ENCODE peak calls at places on chromosome 10, in six cellular contexts. V is OCI-LY7; J is esophagus squamous epithelium; G is CD8-positive, alpha-beta T cell; M is dorsolateral prefrontal cortex; I is lung. B is an unnamed sample.

GRCh38 chr10:29955308-29955935 is 104.0 kb downstream of the JCAD start:
- DNase-seq in V (no peak), J (no peak), G (no peak), M (no peak), I (no peak), B (peak)

GRCh38 chr10:29926649-29927048 is 132.7 kb downstream of the JCAD start:
- DNase-seq in V (no peak), J (no peak), G (no peak), M (no peak), I (no peak), B (peak)

GRCh38 chr10:103273026-103273425 is 3.9 kb upstream of the INA start:
- DNase-seq in V (no peak), J (no peak), G (no peak), M (peak), I (peak), B (peak)

GRCh38 chr10:58781873-58782488 is 269.3 kb downstream of the BICC1 start:
- DNase-seq in V (peak), J (no peak), G (no peak), M (no peak), I (no peak), B (peak)

GRCh38 chr10:123160311-123160980 is 6.2 kb downstream of the BUB3 start:
- DNase-seq in V (peak), J (no peak), G (no peak), M (no peak), I (no peak), B (no peak)

GRCh38 chr10:103849880-103850571 is 5.3 kb downstream of the SH3PXD2A start:
- DNase-seq in V (no peak), J (no peak), G (no peak), M (no peak), I (no peak), B (peak)

GRCh38 chr10:132571565-132572544 is 34.3 kb downstream of the INPP5A start:
- DNase-seq in V (peak), J (no peak), G (peak), M (peak), I (peak), B (peak)

GRCh38 chr10:76114556-76114955 is 683.1 kb downstream of the LRMDA start:
- DNase-seq in V (no peak), J (no peak), G (no peak), M (no peak), I (no peak), B (no peak)

GRCh38 chr10:1938317-1938716 is 201.0 kb upstream of the ADARB2 start:
- DNase-seq in V (no peak), J (no peak), G (peak), M (no peak), I (no peak), B (no peak)

GRCh38 chr10:77555591-77556212 is 81.9 kb downstream of the KCNMA1 start:
- DNase-seq in V (no peak), J (no peak), G (no peak), M (no peak), I (no peak), B (peak)

GRCh38 chr10:73865459-73866442 is 8.6 kb downstream of the CAMK2G start:
- DNase-seq in V (peak), J (peak), G (peak), M (no peak), I (peak), B (no peak)

GRCh38 chr10:84097787-84098353 is 41.4 kb upstream of the GHITM start:
- DNase-seq in V (peak), J (no peak), G (no peak), M (no peak), I (no peak), B (peak)

GRCh38 chr10:29496341-29497162 is 138.2 kb downstream of the SVIL start:
- DNase-seq in V (peak), J (no peak), G (peak), M (peak), I (peak), B (peak)

GRCh38 chr10:97643586-97643985 is 3.1 kb downstream of the PI4K2A start:
- DNase-seq in V (no peak), J (no peak), G (no peak), M (no peak), I (no peak), B (no peak)

GRCh38 chr10:62681211-62681940 is 123.1 kb upstream of the ADO start:
- DNase-seq in V (peak), J (no peak), G (peak), M (no peak), I (no peak), B (no peak)

GRCh38 chr10:63456437-63457210 is 9.2 kb downstream of the JMJD1C start:
- DNase-seq in V (no peak), J (no peak), G (no peak), M (no peak), I (no peak), B (peak)

GRCh38 chr10:69876931-69877330 is 75.2 kb downstream of the COL13A1 start:
- DNase-seq in V (no peak), J (no peak), G (no peak), M (no peak), I (no peak), B (no peak)

GRCh38 chr10:79238606-79239005 is 108.7 kb upstream of the PPIF start:
- DNase-seq in V (no peak), J (no peak), G (no peak), M (no peak), I (no peak), B (peak)

GRCh38 chr10:128393546-128393945 is 267.3 kb upstream of the MKI67 start:
- DNase-seq in V (no peak), J (no peak), G (no peak), M (no peak), I (no peak), B (no peak)

GRCh38 chr10:17033529-17034250 is 95.9 kb downstream of the CUBN start:
- DNase-seq in V (no peak), J (no peak), G (no peak), M (no peak), I (no peak), B (no peak)

GRCh38 chr10:99430116-99430450 is 341 bp downstream of the GOT1 start:
- DNase-seq in V (peak), J (no peak), G (no peak), M (no peak), I (no peak), B (peak)

GRCh38 chr10:37865957-37866671 is 8.7 kb upstream of the ZNF248 start:
- DNase-seq in V (peak), J (no peak), G (no peak), M (no peak), I (no peak), B (no peak)

GRCh38 chr10:58173391-58173790 is 94.3 kb downstream of the IPMK start:
- DNase-seq in V (no peak), J (no peak), G (no peak), M (no peak), I (no peak), B (no peak)

GRCh38 chr10:70584941-70585544 is 17.5 kb downstream of the PRF1 start:
- DNase-seq in V (peak), J (no peak), G (no peak), M (no peak), I (peak), B (peak)

GRCh38 chr10:77774940-77775391 is 137.4 kb upstream of the KCNMA1 start:
- DNase-seq in V (no peak), J (no peak), G (no peak), M (no peak), I (no peak), B (peak)

GRCh38 chr10:89216056-89216455 is 8.9 kb upstream of the CH25H start:
- DNase-seq in V (no peak), J (no peak), G (no peak), M (no peak), I (no peak), B (no peak)

GRCh38 chr10:91551856-91552255 is 81.0 kb downstream of the PPP1R3C start:
- DNase-seq in V (no peak), J (no peak), G (no peak), M (no peak), I (no peak), B (peak)

GRCh38 chr10:118971876-118972275 is 57.6 kb upstream of the NANOS1 start:
- DNase-seq in V (no peak), J (no peak), G (no peak), M (no peak), I (no peak), B (no peak)

GRCh38 chr10:7606977-7607404 is 59.8 kb downstream of the ITIH5 start:
- DNase-seq in V (no peak), J (no peak), G (no peak), M (no peak), I (no peak), B (no peak)

GRCh38 chr10:80289451-80290287 is at the start of gene MAT1A:
- DNase-seq in V (no peak), J (no peak), G (no peak), M (no peak), I (no peak), B (no peak)

GRCh38 chr10:18097524-18097923 is 42.7 kb upstream of the CACNB2 start:
- DNase-seq in V (no peak), J (no peak), G (no peak), M (no peak), I (no peak), B (peak)

GRCh38 chr10:120423350-120424197 is 33.5 kb upstream of the PLPP4 start:
- DNase-seq in V (peak), J (no peak), G (peak), M (peak), I (no peak), B (peak)

GRCh38 chr10:4527281-4527960 is 298.6 kb upstream of the AKR1E2 start:
- DNase-seq in V (no peak), J (no peak), G (no peak), M (no peak), I (no peak), B (peak)

GRCh38 chr10:20811131-20811530 is 86.0 kb downstream of the NEBL start:
- DNase-seq in V (no peak), J (no peak), G (no peak), M (no peak), I (no peak), B (no peak)

GRCh38 chr10:50990568-50991495 is 83.5 kb upstream of the PRKG1 start:
- DNase-seq in V (no peak), J (no peak), G (no peak), M (no peak), I (peak), B (peak)

DNA sequence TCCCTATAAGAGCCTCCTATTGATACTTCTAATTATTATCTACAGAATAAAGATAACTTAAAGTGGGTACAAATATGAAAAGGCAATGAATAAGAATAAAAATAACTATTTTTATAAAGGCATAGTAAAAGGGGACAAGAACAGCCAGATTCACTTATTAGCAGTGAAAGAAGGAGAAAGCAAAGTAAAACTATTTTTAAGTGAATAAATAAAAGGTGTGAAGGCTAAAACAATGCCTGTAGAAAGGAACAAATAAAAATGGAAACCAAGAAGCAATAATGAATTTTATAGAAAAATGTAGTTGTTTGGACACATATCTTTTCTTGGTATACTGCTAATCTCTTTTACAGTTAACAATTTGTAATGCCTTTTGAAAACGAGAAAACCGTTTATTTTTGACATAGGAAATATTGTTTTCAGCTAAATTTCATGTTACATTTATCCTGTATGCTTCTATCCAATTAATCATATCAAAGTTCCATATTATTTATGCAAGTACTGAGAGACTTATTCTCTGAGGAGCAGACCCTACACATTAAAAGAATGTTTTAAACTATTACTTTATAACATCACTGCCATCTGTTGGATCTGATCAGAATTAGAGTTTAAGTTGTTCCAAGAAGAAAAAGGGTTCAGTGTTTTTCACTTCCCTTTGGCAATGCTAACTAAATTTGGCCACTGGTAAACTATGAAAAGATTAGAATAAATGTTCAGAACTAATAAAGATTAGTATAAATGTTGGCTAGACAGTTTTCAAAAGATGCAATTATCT is 59.1 kb downstream of the ARMC3 start:
- DNase-seq in V (peak), J (no peak), G (no peak), M (no peak), I (no peak), B (peak)
- TF ChIP-seq CTCF in V (peak), J (no peak), G (peak), M (peak), I (peak), B (peak)

GRCh38 chr10:124602121-124602561 is 140.5 kb downstream of the LHPP start:
- DNase-seq in V (no peak), J (no peak), G (no peak), M (no peak), I (no peak), B (no peak)
- H3K4me3 ChIP-seq in V (peak), J (no peak), G (no peak), M (no peak), I (no peak), B (no peak)

DNA sequence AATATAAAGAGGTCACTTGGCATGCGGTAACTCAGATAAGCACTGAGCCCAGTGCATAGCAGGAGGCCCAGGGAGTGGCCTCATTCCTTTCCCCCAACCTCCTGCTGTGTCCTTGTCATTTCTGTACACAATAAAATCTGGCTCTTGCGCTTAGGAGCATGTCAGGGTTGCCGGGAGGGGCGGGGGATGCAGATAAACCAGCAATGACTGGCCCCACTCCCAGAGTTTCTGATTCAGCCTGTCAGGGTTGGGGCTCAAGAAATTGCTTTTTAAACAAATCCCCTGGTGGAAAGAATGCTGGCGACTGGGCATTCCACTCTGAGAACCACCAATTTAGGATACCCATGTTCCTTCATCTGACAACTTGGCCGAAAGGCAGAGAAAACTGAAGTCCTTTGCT is 376.5 kb downstream of the TCERG1L start:
- DNase-seq in V (no peak), J (no peak), G (no peak), M (no peak), I (no peak), B (no peak)
- TF ChIP-seq CTCF in V (no peak), J (no peak), G (no peak), M (no peak), I (no peak), B (no peak)

GRCh38 chr10:13925924-13926435 is 339.2 kb downstream of the PRPF18 start:
- DNase-seq in V (no peak), J (no peak), G (no peak), M (no peak), I (no peak), B (no peak)

GRCh38 chr10:13920465-13920864 is 333.7 kb downstream of the PRPF18 start:
- DNase-seq in V (no peak), J (no peak), G (no peak), M (no peak), I (no peak), B (no peak)

GRCh38 chr10:13921941-13922340 is 335.2 kb downstream of the PRPF18 start:
- DNase-seq in V (no peak), J (no peak), G (no peak), M (no peak), I (no peak), B (no peak)

GRCh38 chr10:13922591-13922990 is 335.8 kb downstream of the PRPF18 start:
- DNase-seq in V (no peak), J (no peak), G (no peak), M (no peak), I (no peak), B (peak)

GRCh38 chr10:13924020-13924725 is 337.4 kb downstream of the PRPF18 start:
- DNase-seq in V (no peak), J (no peak), G (no peak), M (no peak), I (no peak), B (peak)
- H3K4me3 ChIP-seq in V (no peak), J (no peak), G (no peak), M (no peak), I (no peak), B (no peak)

GRCh38 chr10:102102421-102102820 is 17.7 kb downstream of the LDB1 start:
- DNase-seq in V (no peak), J (no peak), G (no peak), M (no peak), I (no peak), B (no peak)

GRCh38 chr10:102090772-102091171 is 25.6 kb downstream of the HPS6 start:
- DNase-seq in V (no peak), J (no peak), G (no peak), M (no peak), I (no peak), B (no peak)

GRCh38 chr10:102101152-102101551 is 19.0 kb downstream of the LDB1 start:
- DNase-seq in V (no peak), J (no peak), G (no peak), M (no peak), I (no peak), B (no peak)

GRCh38 chr10:102096449-102096848 is 23.7 kb downstream of the LDB1 start:
- DNase-seq in V (no peak), J (no peak), G (no peak), M (no peak), I (no peak), B (no peak)
- TF ChIP-seq CTCF in V (no peak), J (no peak), G (no peak), M (no peak), I (no peak), B (no peak)

GRCh38 chr10:22624289-22624738 is 90.1 kb downstream of the PIP4K2A start:
- DNase-seq in V (no peak), J (no peak), G (no peak), M (no peak), I (no peak), B (peak)
- H3K4me3 ChIP-seq in V (no peak), J (no peak), G (no peak), M (no peak), I (no peak), B (no peak)

DNA sequence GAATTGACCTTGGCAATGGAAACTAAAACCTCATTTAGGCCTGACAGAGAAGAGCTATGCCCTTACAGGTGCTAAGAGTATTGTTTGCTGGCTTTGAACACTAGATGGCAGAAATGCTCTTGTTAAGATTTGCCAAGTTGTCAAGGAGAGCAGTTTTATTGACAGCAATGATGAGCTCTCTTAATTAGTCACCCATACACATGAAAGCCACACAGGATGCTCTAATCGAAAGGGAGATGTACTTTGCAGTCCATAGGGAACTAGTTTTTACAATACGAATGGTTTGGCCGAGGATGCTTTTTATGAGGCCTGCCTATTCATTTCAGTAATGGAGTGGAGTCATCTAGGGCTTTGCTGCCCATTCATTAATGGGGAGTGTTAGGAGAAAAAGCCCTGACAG is 45.4 kb upstream of the MBL2 start:
- DNase-seq in V (peak), J (no peak), G (no peak), M (no peak), I (no peak), B (peak)
- TF ChIP-seq CTCF in V (peak), J (no peak), G (no peak), M (peak), I (no peak), B (peak)

DNA sequence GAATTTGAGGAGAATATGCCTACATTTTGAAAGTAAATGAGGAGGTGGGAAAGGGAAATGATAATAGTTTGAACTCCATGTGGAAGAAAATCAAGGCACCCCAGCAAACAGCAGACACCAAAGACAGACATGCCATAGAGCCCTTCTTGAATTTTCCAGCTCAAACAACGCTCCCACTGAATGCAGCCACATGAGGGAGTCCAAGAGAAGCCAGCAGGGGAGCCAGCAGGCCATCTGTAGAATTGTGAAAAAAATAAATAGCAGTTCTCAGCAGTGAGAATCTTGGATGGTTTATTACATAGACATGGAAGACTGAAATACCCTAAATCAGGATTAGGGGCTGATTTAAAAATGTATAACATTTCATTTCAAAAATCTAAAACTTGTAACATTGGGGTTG is 1567.3 kb upstream of the LRRTM3 start:
- DNase-seq in V (no peak), J (no peak), G (no peak), M (no peak), I (no peak), B (peak)
- H3K4me3 ChIP-seq in V (no peak), J (no peak), G (no peak), M (no peak), I (no peak), B (no peak)